ENCODE peak calls at places on chromosomes 6 and 20, in ten cellular contexts. K is stomach, R is endothelial cell of umbilical vein, L is HCT116, B is Panc1, G is K562, Z is HL-60, C is prostate gland, S is transverse colon, Q is GM23338. J is an unnamed sample.

GRCh38 chr6:106574729-106575458 is 54.4 kb downstream of the RTN4IP1 start:
- DNase-seq in K (no peak), R (peak; percentile 61), L (peak; percentile 73), B (peak; percentile 38), G (no peak), Z (no peak), C (no peak), S (no peak), Q (no peak), J (no peak)

GRCh38 chr6:35544748-35545361 is 32.2 kb upstream of the TULP1 start:
- DNase-seq in K (no peak), R (no peak), L (no peak), B (no peak), G (no peak), Z (no peak), C (no peak), S (no peak), Q (peak; percentile 23), J (no peak)

GRCh38 chr20:54256202-54256601 is 48.3 kb downstream of the PFDN4 start:
- DNase-seq in K (no peak), R (no peak), L (no peak), B (no peak), G (no peak), Z (no peak), C (no peak), S (no peak), Q (no peak), J (no peak)

GRCh38 chr6:4466769-4467480 is 309.3 kb upstream of the CDYL start:
- DNase-seq in K (no peak), R (peak; percentile 23), L (no peak), B (no peak), G (no peak), Z (no peak), C (no peak), S (no peak), Q (no peak), J (no peak)

GRCh38 chr6:35603326-35604202 is 85.2 kb downstream of the FKBP5 start:
- DNase-seq in K (no peak), R (peak; percentile 73), L (no peak), B (no peak), G (no peak), Z (no peak), C (no peak), S (no peak), Q (no peak), J (no peak)

GRCh38 chr6:136593748-136594490 is 43.7 kb upstream of the MAP7 start:
- DNase-seq in K (peak; percentile 57), R (peak; percentile 97), L (peak; percentile 16), B (no peak), G (no peak), Z (peak; percentile 76), C (no peak), S (peak; percentile 17), Q (peak; percentile 60), J (no peak)

GRCh38 chr6:6218246-6219085 is 102.0 kb downstream of the F13A1 start:
- DNase-seq in K (no peak), R (no peak), L (no peak), B (no peak), G (peak; percentile 22), Z (no peak), C (no peak), S (no peak), Q (no peak), J (no peak)

GRCh38 chr6:143232849-143233248 is 172.2 kb downstream of the AIG1 start:
- DNase-seq in K (peak; percentile 30), R (peak; percentile 44), L (peak; percentile 15), B (no peak), G (peak; percentile 58), Z (peak; percentile 40), C (peak; percentile 6), S (peak; percentile 10), Q (peak; percentile 68), J (no peak)

GRCh38 chr6:10190042-10190441 is 224.8 kb downstream of the TFAP2A start:
- DNase-seq in K (no peak), R (no peak), L (no peak), B (no peak), G (no peak), Z (no peak), C (no peak), S (no peak), Q (no peak), J (no peak)

GRCh38 chr6:3453410-3453809 is 3.4 kb downstream of the SLC22A23 start:
- DNase-seq in K (no peak), R (no peak), L (no peak), B (no peak), G (peak; percentile 39), Z (no peak), C (no peak), S (no peak), Q (no peak), J (no peak)
- TF ChIP-seq CTCF in K (no peak), R (no peak), L (no peak), B (no peak), G (peak; percentile 42), Z (no peak), C (no peak), S (no peak), Q (no peak), J (no peak)

DNA sequence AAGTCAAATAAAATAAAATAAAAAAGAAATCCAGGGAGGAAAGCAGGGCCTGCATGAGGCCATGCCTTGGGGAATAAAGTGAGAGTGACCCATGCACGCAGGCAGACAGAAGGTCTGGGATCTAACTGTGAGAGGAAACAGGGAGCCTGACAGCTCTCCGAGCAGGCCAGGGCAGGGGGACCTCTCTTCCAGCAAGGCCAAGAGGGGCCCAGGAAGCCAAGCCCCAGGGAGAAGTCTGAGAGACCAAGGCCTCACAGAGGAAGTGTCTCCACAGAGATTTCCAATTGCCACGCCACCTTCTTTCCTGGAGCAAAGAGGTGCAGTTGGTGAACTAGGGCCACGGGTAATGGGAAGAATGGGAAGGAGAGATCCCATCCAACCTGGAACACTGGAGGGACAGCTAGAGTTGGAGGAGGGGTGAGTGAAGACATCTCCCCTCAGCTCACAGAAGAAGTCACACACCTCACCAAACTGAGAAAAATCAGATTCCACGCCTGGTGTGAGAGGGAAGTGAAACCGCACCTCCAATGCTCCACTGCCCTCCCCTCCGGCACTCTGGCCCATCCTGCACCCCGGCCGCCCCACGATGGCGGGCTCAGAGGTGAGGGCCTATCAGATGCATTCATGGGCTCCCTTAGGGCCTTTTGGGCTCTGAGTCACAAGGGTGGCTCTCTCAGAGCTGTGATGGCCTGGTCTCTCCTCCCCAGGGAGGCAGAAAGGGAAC is 25.1 kb upstream of the TAF8 start:
- DNase-seq in K (no peak), R (no peak), L (no peak), B (no peak), G (peak; percentile 39), Z (no peak), C (no peak), S (no peak), Q (no peak), J (no peak)
- TF ChIP-seq POLR2AphosphoS5 in K (no peak), R (no peak), L (no peak), B (no peak), G (no peak), Z (no peak), C (no peak), S (no peak), Q (no peak), J (no peak)

DNA sequence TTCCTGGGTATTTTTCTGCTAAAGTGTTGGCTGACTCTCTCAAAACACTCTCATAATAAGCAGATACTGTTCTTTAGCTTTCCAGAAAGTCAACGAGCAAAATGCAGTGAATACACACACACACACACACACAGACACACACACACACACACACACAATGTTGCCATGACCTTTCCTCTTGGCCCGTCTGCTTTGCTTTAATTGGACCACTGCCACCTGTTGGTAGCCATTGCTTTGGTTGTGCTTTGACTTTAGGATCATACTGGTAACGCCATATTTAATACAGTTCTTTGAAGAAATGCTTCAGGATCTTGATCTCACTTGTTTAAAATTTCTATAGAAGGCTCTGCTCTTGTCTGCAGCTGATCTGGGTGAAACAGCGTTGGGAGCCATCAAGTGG is 4.4 kb downstream of the FIG4 start:
- DNase-seq in K (no peak), R (peak; percentile 26), L (no peak), B (no peak), G (no peak), Z (no peak), C (no peak), S (no peak), Q (peak; percentile 62), J (no peak)
- TF ChIP-seq CTCF in K (no peak), R (peak; percentile 7), L (peak; percentile 24), B (peak; percentile 60), G (peak; percentile 38), Z (no peak), C (no peak), S (no peak), Q (peak; percentile 75), J (no peak)

GRCh38 chr6:11386726-11387125 is 150.8 kb upstream of the TMEM170B start:
- DNase-seq in K (no peak), R (no peak), L (no peak), B (no peak), G (no peak), Z (no peak), C (no peak), S (no peak), Q (no peak), J (no peak)

GRCh38 chr6:11389977-11390376 is 147.6 kb upstream of the TMEM170B start:
- DNase-seq in K (no peak), R (peak; percentile 83), L (no peak), B (no peak), G (no peak), Z (no peak), C (peak; percentile 73), S (no peak), Q (no peak), J (no peak)

GRCh38 chr6:11387702-11388101 is 149.8 kb upstream of the TMEM170B start:
- DNase-seq in K (no peak), R (no peak), L (no peak), B (no peak), G (no peak), Z (no peak), C (no peak), S (no peak), Q (no peak), J (no peak)

GRCh38 chr6:11391934-11392777 is 145.4 kb upstream of the TMEM170B start:
- DNase-seq in K (no peak), R (no peak), L (no peak), B (no peak), G (no peak), Z (no peak), C (no peak), S (no peak), Q (no peak), J (no peak)

DNA sequence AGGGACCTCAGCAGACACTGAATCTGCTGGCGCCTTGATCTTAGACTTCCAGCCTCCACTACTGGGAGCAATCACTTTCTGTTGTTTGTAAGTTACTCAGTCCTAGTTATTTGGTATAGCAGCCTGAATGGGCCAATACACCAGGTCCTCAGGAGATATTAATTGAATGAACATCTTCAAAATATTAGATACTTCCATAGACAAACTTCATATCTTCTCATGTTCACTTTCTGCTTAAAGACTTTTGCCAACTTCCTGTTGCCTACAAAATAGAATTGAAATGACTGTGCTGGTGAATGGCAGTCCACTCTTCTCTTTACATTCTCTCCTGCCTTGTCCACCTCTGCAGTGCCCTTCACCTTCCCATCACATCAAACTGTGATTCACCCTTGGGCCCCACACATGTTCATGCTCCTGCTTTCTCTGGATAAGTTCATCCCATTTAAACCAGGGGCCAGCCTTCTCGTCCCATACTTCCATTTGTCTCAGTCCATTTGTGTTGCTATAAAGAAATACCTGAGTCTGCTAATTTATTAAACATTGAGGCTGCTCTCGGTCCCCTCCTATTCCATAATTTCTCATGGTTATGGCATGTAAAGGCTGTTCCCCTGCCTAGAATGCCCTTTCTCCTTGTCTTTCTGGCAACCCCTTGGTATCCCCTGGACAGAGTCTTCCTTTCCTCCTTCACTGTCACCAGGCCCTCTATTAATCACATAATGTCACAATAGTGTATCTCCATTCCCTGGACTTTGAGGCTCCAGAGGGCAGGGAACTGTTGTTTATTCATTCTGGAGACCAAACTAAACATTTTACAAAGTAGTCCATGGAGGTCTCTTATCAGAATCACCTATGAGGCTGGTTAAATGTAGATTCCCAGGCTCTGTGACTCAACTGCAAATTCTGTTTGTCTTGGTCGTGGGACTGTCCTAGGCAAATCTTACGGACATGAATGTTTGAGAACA is 148.3 kb upstream of the TMEM170B start:
- DNase-seq in K (no peak), R (no peak), L (no peak), B (no peak), G (no peak), Z (no peak), C (no peak), S (no peak), Q (no peak), J (no peak)
- TF ChIP-seq POLR2AphosphoS5 in K (no peak), R (no peak), L (no peak), B (no peak), G (no peak), Z (no peak), C (no peak), S (no peak), Q (no peak), J (no peak)